ENCODE peak calls at places on chromosomes 4 and X, in six cellular contexts. L, F, R, G, V and J are unnamed samples.

GRCh38 chrX:107562482-107562881 is 65.8 kb upstream of the PRPS1 start:
- DNase-seq in L (peak; percentile 61), R (peak; percentile 88), V (peak; percentile 64), G (no peak), F (no peak), J (no peak)

GRCh38 chr4:108492816-108493595 is 127.4 kb upstream of the RPL34 start:
- DNase-seq in R (peak; percentile 27), G (peak; percentile 15), L (peak; percentile 42), V (peak; percentile 29), F (peak; percentile 39), J (no peak)

GRCh38 chr4:65422109-65422508 is 248.2 kb downstream of the EPHA5 start:
- DNase-seq in L (no peak), G (no peak), R (no peak), F (no peak), V (no peak), J (no peak)

GRCh38 chrX:108267561-108267960 is 170.7 kb downstream of the COL4A6 start:
- DNase-seq in L (no peak), F (no peak), G (no peak), R (no peak), V (no peak), J (no peak)

GRCh38 chr4:64341711-64342110 is 67.5 kb downstream of the TECRL start:
- DNase-seq in L (no peak), R (no peak), V (no peak), F (no peak), G (no peak), J (no peak)

GRCh38 chr4:85127653-85128052 is 161.2 kb upstream of the WDFY3 start:
- DNase-seq in F (peak; percentile 44), R (peak; percentile 72), V (peak; percentile 55), G (peak; percentile 36), L (peak; percentile 35), J (no peak)

GRCh38 chrX:54891573-54891972 is 29.1 kb upstream of the TRO start:
- DNase-seq in V (peak; percentile 64), G (peak; percentile 30), L (peak; percentile 52), F (peak; percentile 34), R (peak; percentile 66), J (no peak)

GRCh38 chr4:108849611-108850406 is 87.0 kb upstream of the ETNPPL start:
- DNase-seq in G (peak; percentile 31), R (no peak), L (peak; percentile 81), F (peak; percentile 88), V (peak; percentile 37), J (no peak)

GRCh38 chr4:79439489-79439888 is 31.5 kb upstream of the GK2 start:
- DNase-seq in L (no peak), G (no peak), V (no peak), F (no peak), R (no peak), J (no peak)

GRCh38 chr4:170089743-170090666 is at the start of gene AADAT:
- DNase-seq in L (peak; percentile 84), R (peak; percentile 93), F (no peak), G (peak; percentile 91), V (peak; percentile 82), J (peak; percentile 74)

GRCh38 chrX:30971761-30972603 is 82.9 kb upstream of the TAB3 start:
- DNase-seq in V (peak; percentile 58), R (peak; percentile 61), G (peak; percentile 65), L (peak; percentile 29), F (peak; percentile 54), J (no peak)

GRCh38 chr4:154119317-154119716 is 330.4 kb upstream of the SFRP2 start:
- DNase-seq in F (no peak), G (no peak), L (no peak), V (no peak), R (no peak), J (no peak)

GRCh38 chr4:33193109-33193508 is 2472.9 kb downstream of the PCDH7 start:
- DNase-seq in V (no peak), G (no peak), F (no peak), L (no peak), R (no peak), J (no peak)

GRCh38 chr4:141180991-141181760 is 39.5 kb upstream of the ZNF330 start:
- DNase-seq in F (no peak), R (no peak), G (no peak), V (no peak), L (no peak), J (no peak)

GRCh38 chrX:13463608-13464007 is 105.8 kb upstream of the EGFL6 start:
- DNase-seq in G (peak; percentile 79), L (peak; percentile 84), F (peak; percentile 68), V (peak; percentile 85), R (peak; percentile 11), J (peak; percentile 55)

GRCh38 chrX:51569561-51569960 is 49.2 kb downstream of the CENPVL3 start:
- DNase-seq in V (no peak), F (no peak), R (peak; percentile 33), G (no peak), L (peak; percentile 43), J (no peak)

GRCh38 chr4:118824141-118824540 is 11.8 kb downstream of the SEC24D start:
- DNase-seq in V (no peak), R (no peak), L (no peak), F (no peak), G (no peak), J (no peak)

GRCh38 chrX:139739138-139739537 is 31.2 kb upstream of the MCF2 start:
- DNase-seq in G (no peak), L (peak; percentile 55), V (peak; percentile 1), R (no peak), F (no peak), J (no peak)

GRCh38 chrX:12360389-12360788 is 222.1 kb downstream of the FRMPD4 start:
- DNase-seq in F (no peak), V (peak; percentile 44), G (no peak), L (peak; percentile 6), R (peak; percentile 64), J (no peak)

GRCh38 chrX:125507119-125507518 is 187.4 kb downstream of the TEX13C start:
- DNase-seq in G (no peak), L (peak; percentile 49), V (peak; percentile 33), R (no peak), F (no peak), J (no peak)

GRCh38 chr4:57102050-57102564 is 8.1 kb downstream of the IGFBP7 start:
- DNase-seq in F (no peak), R (no peak), L (peak; percentile 90), G (no peak), V (peak; percentile 98), J (peak; percentile 71)

GRCh38 chr4:55475394-55476243 is 71.1 kb downstream of the CLOCK start:
- DNase-seq in V (peak; percentile 74), F (no peak), G (no peak), R (no peak), L (peak; percentile 45), J (no peak)

GRCh38 chrX:30278365-30278764 is 30.8 kb downstream of the NR0B1 start:
- DNase-seq in F (no peak), G (no peak), R (no peak), L (peak; percentile 49), V (peak; percentile 32), J (no peak)

GRCh38 chrX:2451456-2452316 is 49.1 kb downstream of the DHRSX start:
- DNase-seq in G (no peak), L (peak; percentile 20), V (peak; percentile 58), F (no peak), R (peak; percentile 91), J (no peak)

GRCh38 chr4:23631255-23631950 is 258.4 kb downstream of the PPARGC1A start:
- DNase-seq in G (no peak), R (no peak), V (no peak), F (no peak), L (no peak), J (no peak)

GRCh38 chrX:82648062-82648461 is 860.0 kb upstream of the POU3F4 start:
- DNase-seq in R (peak; percentile 1), G (no peak), F (no peak), L (peak; percentile 1), V (no peak), J (no peak)

GRCh38 chr4:183589710-183590109 is 69.3 kb downstream of the RWDD4 start:
- DNase-seq in G (no peak), R (no peak), V (no peak), L (peak; percentile 23), F (no peak), J (no peak)

GRCh38 chr4:17814140-17814539 is 3.4 kb downstream of the NCAPG start:
- DNase-seq in R (peak; percentile 12), L (peak; percentile 62), F (no peak), G (no peak), V (peak; percentile 69), J (no peak)

GRCh38 chr4:177699365-177700213 is 257.4 kb upstream of the AGA start:
- DNase-seq in F (no peak), G (no peak), R (no peak), L (peak; percentile 6), V (peak; percentile 0), J (no peak)

GRCh38 chrX:47501226-47502071 is 18.4 kb upstream of the ZNF41 start:
- DNase-seq in V (peak; percentile 50), L (peak; percentile 47), R (no peak), F (peak; percentile 21), G (no peak), J (no peak)
- H3K27ac ChIP-seq in V (no peak overlapping the region), L (no peak overlapping the region), R (peak overlapping the region; percentile 4), F (no peak overlapping the region), G (peak overlapping the region; percentile 48), J (no peak overlapping the region)

DNA sequence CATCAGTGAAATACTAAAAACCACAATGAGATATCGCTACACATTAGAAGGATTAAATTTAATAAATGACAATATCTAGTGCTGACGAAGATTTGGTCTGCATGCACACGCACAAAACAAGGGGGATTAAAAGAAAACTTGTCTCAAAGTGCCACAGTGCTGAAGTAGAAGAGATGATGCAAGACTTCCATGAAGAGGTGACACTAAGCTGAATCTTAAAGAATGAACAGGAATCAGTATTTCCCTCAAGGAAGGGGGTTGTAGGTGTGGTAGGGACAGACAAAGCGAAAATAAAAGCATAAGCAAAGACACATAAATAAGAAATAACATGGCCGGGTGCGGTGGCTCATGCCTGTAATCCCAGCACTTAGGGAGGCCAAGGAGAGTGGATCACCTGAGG is 33.5 kb downstream of the CNOT6L start:
- DNase-seq in F (no peak), G (no peak), V (no peak), L (no peak), R (no peak), J (no peak)
- H3K4me1 ChIP-seq in F (peaks cover 14% of the 10 kb centered on the region), G (no peaks in the 10 kb centered on the region), V (peaks cover 11% of the 10 kb centered on the region), L (peaks cover 3% of the 10 kb centered on the region), R (no peaks in the 10 kb centered on the region), J (no peaks in the 10 kb centered on the region)

GRCh38 chr4:86593726-86594558 is at the start of gene PTPN13:
- DNase-seq in R (peak; percentile 97), V (peak; percentile 99), G (peak; percentile 99), L (peak; percentile 99), F (no peak), J (peak; percentile 99)

GRCh38 chr4:86596802-86597201 is 2.7 kb downstream of the PTPN13 start:
- DNase-seq in R (no peak), V (peak; percentile 22), L (no peak), G (peak; percentile 8), F (no peak), J (no peak)

GRCh38 chr4:86592553-86593249 is 1.4 kb upstream of the PTPN13 start:
- DNase-seq in F (no peak), R (peak; percentile 57), V (no peak), L (peak; percentile 33), G (no peak), J (no peak)

GRCh38 chr4:86594559-86595425 is 677 bp downstream of the PTPN13 start:
- DNase-seq in V (peak; percentile 84), R (peak; percentile 66), F (no peak), G (peak; percentile 77), L (peak; percentile 92), J (peak; percentile 59)

GRCh38 chr4:86595426-86595805 is 1.3 kb downstream of the PTPN13 start:
- DNase-seq in F (no peak), L (peak; percentile 75), G (peak; percentile 30), R (peak; percentile 17), V (peak; percentile 49), J (no peak)
- H3K4me3 ChIP-seq in F (no peak overlapping the region), L (peak overlapping the region; percentile 89), G (peak overlapping the region; percentile 92), R (peak overlapping the region; percentile 86), V (peak overlapping the region; percentile 52), J (peak overlapping the region; percentile 53)

GRCh38 chrX:132181364-132181763 is 37.9 kb downstream of the RAP2C start:
- DNase-seq in V (no peak), R (no peak), F (no peak), G (no peak), L (no peak), J (no peak)
- H3K27ac ChIP-seq in V (no peak overlapping the region), R (no peak overlapping the region), F (no peak overlapping the region), G (no peak overlapping the region), L (no peak overlapping the region), J (no peak overlapping the region)